ENCODE peak calls at places on chromosomes 12 and 14, in six cellular contexts. H is esophagus squamous epithelium, O is mammary epithelial cell, L is GM23338, V is IMR-90, X is brain microvascular endothelial cell. N is an unnamed sample.

GRCh38 chr12:54053625-54054441 is at the start of gene HOXC4:
- DNase-seq in H (no peak), O (no peak), L (no peak), V (peak), X (no peak), N (no peak)

GRCh38 chr12:108004368-108004767 is 124.7 kb upstream of the WSCD2 start:
- DNase-seq in H (no peak), O (no peak), L (peak), V (no peak), X (no peak), N (no peak)

GRCh38 chr14:79564371-79564770 is 646.9 kb downstream of the DIO2 start:
- DNase-seq in H (no peak), O (no peak), L (no peak), V (no peak), X (peak), N (no peak)

GRCh38 chr12:101038289-101038871 is 171.7 kb downstream of the SLC5A8 start:
- DNase-seq in H (no peak), O (no peak), L (no peak), V (peak), X (no peak), N (no peak)

GRCh38 chr12:25272937-25273526 is 22.3 kb upstream of the KRAS start:
- DNase-seq in H (no peak), O (no peak), L (no peak), V (no peak), X (no peak), N (no peak)

GRCh38 chr14:69948311-69948710 is 69.1 kb downstream of the SMOC1 start:
- DNase-seq in H (no peak), O (no peak), L (no peak), V (no peak), X (no peak), N (no peak)

GRCh38 chr12:82896979-82897378 is 210.3 kb downstream of the TMTC2 start:
- DNase-seq in H (no peak), O (peak), L (no peak), V (peak), X (peak), N (no peak)

GRCh38 chr12:103313894-103314293 is 181.9 kb downstream of the C12orf42 start:
- DNase-seq in H (no peak), O (peak), L (no peak), V (no peak), X (no peak), N (no peak)

GRCh38 chr14:77208266-77208978 is 26.8 kb downstream of the TMEM63C start:
- DNase-seq in H (no peak), O (peak), L (peak), V (peak), X (peak), N (peak)

GRCh38 chr12:112635036-112635435 is 156.5 kb upstream of the RPH3A start:
- DNase-seq in H (no peak), O (no peak), L (no peak), V (no peak), X (no peak), N (no peak)

GRCh38 chr14:101858791-101859537 is 97.5 kb downstream of the PPP2R5C start:
- DNase-seq in H (no peak), O (no peak), L (no peak), V (no peak), X (no peak), N (no peak)

GRCh38 chr14:101233391-101233790 is 327.9 kb upstream of the DIO3 start:
- DNase-seq in H (no peak), O (no peak), L (no peak), V (no peak), X (no peak), N (peak)

GRCh38 chr14:28482644-28483043 is 283.9 kb upstream of the FOXG1 start:
- DNase-seq in H (no peak), O (no peak), L (no peak), V (no peak), X (no peak), N (no peak)

DNA sequence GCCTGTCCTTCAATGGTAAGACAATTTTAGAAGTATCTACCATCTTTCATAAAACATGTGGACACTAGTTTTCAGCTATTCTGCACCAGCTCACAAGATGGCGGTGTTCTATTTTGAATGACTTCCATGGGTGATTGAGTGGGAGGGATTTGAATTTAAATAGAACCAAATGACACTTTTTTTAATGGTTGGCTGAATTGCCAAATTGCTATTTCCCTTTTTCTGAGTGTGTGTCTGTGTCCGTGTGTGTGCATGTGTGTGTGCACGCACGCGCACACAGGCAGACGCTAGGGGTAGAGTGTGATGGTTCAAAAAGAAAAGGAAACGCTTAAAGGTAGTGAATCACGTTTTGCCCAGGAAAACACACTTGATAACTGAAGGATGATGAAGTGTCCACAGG is 362.6 kb downstream of the DAD1 start:
- DNase-seq in H (no peak), O (peak), L (peak), V (peak), X (peak), N (no peak)
- H3K4me3 ChIP-seq in H (no peak), O (no peak), L (no peak), V (no peak), X (no peak), N (no peak)

GRCh38 chr14:92622311-92622710 is 108.7 kb downstream of the RIN3 start:
- DNase-seq in H (no peak), O (no peak), L (no peak), V (no peak), X (no peak), N (no peak)
- H3K27ac ChIP-seq in H (no peak), O (no peak), L (no peak), V (no peak), X (no peak), N (no peak)

GRCh38 chr12:58887071-58887470 is 33.2 kb downstream of the LRIG3 start:
- DNase-seq in H (no peak), O (no peak), L (no peak), V (no peak), X (no peak), N (no peak)
- H3K4me3 ChIP-seq in H (no peak), O (no peak), L (no peak), V (no peak), X (no peak), N (no peak)

GRCh38 chr12:121789233-121789781 is 4.2 kb downstream of the RHOF start:
- DNase-seq in H (no peak), O (no peak), L (no peak), V (no peak), X (no peak), N (no peak)
- H3K27ac ChIP-seq in H (peak), O (no peak), L (no peak), V (no peak), X (no peak), N (no peak)

GRCh38 chr12:109458771-109459208 is 18.3 kb downstream of the KCTD10 start:
- DNase-seq in H (no peak), O (no peak), L (peak), V (peak), X (peak), N (no peak)
- H3K4me3 ChIP-seq in H (no peak), O (no peak), L (peak), V (no peak), X (no peak), N (no peak)

DNA sequence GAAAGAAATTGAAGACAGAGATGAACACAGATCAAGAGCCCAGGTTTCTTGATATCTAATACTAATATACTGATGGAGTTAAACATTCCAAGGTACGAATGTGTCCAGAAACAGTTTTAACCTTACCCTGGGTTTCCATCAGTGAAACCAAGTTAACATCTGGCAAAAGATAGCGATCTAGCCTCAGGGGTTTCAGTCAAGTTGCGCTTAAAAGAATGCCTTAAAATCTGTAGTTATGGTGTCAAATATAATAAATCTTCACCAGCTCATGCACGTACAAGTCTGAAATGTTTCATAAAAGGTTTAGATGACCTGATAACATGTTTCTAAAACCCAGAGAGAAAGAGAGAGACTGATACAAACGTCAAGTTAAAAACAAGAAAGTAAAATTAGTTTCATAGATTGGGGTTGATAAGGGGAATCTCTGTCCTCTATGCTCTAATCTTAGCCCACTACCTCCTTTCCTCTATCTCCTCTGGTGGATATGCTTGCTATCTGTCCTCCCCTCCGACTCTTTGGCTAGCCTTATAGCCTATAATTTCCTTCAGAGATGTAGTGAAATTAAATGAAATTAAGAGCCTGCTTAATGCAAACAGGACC is 18.6 kb upstream of the FOS start:
- DNase-seq in H (no peak), O (peak), L (no peak), V (no peak), X (no peak), N (no peak)
- H3K27ac ChIP-seq in H (peak), O (peak), L (no peak), V (no peak), X (peak), N (peak)

GRCh38 chr14:61104358-61104757 is 123.3 kb downstream of the SLC38A6 start:
- DNase-seq in H (no peak), O (no peak), L (no peak), V (no peak), X (no peak), N (no peak)

GRCh38 chr14:61102549-61103466 is 121.8 kb downstream of the SLC38A6 start:
- DNase-seq in H (no peak), O (no peak), L (no peak), V (no peak), X (no peak), N (no peak)

GRCh38 chr14:61103541-61104339 is 122.7 kb downstream of the SLC38A6 start:
- DNase-seq in H (no peak), O (peak), L (peak), V (peak), X (peak), N (peak)

GRCh38 chr14:61099221-61099835 is 118.3 kb downstream of the SLC38A6 start:
- DNase-seq in H (no peak), O (no peak), L (no peak), V (peak), X (no peak), N (no peak)

DNA sequence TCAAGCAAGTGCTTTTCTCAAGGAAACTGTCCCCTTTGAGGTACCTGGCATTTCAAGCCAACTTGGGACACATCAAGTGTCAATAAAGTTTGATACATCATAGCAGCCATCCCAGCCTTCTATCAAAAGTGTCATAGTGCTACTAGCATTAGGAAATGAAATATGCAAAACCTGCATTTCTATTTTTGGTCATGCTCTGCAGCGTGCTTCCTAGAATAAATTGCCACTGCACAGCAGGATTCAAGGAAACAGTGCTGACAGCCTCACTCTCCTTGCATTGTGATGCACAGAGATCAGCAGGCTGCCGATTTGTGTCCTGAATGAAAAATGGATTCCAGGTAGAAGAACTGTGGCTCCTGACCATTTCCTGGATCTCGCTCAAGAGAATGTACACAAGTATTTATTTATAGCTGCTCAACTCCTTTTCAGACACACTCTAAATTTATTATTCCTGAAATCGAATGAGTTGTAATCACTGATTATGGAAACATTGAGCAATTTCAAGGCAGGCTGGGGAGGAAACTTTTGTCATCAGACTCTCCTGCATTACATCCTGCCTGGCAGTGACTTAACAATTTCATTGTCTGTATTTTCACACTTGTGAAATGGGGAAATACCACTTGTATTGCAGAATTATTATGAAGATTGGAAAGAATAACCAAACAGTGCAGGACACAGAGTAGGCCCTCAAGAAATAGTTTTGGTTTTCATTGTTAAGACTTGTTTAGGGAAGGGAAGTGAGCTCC is 120.9 kb downstream of the SLC38A6 start:
- DNase-seq in H (no peak), O (peak), L (peak), V (peak), X (no peak), N (no peak)
- H3K4me3 ChIP-seq in H (no peak), O (no peak), L (no peak), V (no peak), X (no peak), N (no peak)

GRCh38 chr14:74203546-74203945 is 35.7 kb upstream of the VSX2 start:
- DNase-seq in H (no peak), O (no peak), L (no peak), V (no peak), X (no peak), N (no peak)

GRCh38 chr14:74204481-74204880 is 34.8 kb upstream of the VSX2 start:
- DNase-seq in H (no peak), O (no peak), L (peak), V (no peak), X (no peak), N (no peak)

GRCh38 chr14:74202113-74202512 is 37.1 kb upstream of the VSX2 start:
- DNase-seq in H (no peak), O (no peak), L (no peak), V (no peak), X (no peak), N (no peak)

DNA sequence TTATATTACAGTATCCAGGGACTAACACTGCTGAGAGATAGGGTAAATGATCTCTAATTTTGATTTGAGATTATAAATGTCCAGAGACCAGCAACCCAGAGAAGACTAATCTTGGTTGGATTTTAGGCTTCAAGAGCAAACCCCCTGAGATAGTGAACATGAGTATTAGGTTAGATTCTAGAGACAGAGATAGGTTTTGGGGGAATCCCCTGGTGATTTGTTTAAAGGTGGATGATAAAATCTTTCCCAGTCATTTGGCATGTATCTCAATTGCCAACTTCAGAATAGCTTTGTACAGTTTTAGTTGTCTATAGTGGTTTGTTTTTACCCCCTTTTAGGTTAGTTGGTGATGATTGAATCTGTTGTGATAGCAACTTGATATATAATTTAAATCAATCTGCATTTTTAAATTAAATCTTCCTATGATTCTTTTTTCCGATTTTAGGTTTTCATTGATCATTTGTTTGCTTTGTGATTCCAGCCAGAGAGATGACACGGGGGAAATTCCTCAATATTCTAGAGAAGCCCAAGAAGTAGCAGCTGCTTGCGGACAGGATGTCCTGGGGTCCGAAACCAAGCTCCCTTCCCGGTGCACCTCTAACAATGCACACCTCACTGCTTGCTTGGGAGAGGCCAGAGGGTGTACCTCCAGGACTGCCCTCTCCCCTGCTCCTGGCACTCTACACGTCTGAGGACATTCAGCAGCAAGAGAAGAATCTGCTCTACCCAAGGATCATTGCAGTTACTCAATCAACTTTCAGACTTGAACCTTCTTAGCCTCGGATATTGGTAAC is 40.6 kb upstream of the VSX2 start:
- DNase-seq in H (no peak), O (no peak), L (no peak), V (no peak), X (no peak), N (no peak)
- H3K27ac ChIP-seq in H (no peak), O (no peak), L (no peak), V (no peak), X (no peak), N (no peak)

DNA sequence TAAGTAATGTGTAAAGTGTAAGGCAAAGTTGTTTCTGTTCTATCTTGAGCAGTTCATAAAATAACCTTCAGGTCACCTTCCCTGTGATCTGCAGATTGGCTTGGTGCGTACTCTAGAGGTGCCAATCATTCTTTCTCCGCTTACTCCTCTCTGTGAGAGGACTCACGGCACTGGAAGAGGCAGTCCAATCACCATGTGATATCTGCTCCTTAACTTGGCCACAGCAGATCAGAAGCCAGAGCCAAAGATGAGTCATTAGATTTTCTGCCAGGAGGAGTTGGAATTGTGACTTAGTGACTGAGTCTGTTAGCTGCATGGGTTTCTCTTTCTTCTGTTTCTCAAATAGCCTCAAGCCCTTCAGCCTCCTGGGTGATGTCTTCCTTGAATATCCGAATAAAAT is 165.5 kb downstream of the SLC41A2 start:
- DNase-seq in H (no peak), O (peak), L (no peak), V (peak), X (peak), N (no peak)
- H3K4me3 ChIP-seq in H (no peak), O (no peak), L (no peak), V (no peak), X (no peak), N (no peak)

GRCh38 chr12:48773686-48774085 is 15.2 kb downstream of the ADCY6 start:
- DNase-seq in H (no peak), O (no peak), L (no peak), V (no peak), X (no peak), N (no peak)

GRCh38 chr12:48777501-48778400 is 11.1 kb downstream of the ADCY6 start:
- DNase-seq in H (no peak), O (no peak), L (peak), V (no peak), X (no peak), N (no peak)

GRCh38 chr12:48775299-48775698 is 13.6 kb downstream of the ADCY6 start:
- DNase-seq in H (no peak), O (no peak), L (no peak), V (no peak), X (no peak), N (no peak)

GRCh38 chr12:48776956-48777355 is 11.9 kb downstream of the ADCY6 start:
- DNase-seq in H (no peak), O (no peak), L (no peak), V (no peak), X (no peak), N (no peak)

DNA sequence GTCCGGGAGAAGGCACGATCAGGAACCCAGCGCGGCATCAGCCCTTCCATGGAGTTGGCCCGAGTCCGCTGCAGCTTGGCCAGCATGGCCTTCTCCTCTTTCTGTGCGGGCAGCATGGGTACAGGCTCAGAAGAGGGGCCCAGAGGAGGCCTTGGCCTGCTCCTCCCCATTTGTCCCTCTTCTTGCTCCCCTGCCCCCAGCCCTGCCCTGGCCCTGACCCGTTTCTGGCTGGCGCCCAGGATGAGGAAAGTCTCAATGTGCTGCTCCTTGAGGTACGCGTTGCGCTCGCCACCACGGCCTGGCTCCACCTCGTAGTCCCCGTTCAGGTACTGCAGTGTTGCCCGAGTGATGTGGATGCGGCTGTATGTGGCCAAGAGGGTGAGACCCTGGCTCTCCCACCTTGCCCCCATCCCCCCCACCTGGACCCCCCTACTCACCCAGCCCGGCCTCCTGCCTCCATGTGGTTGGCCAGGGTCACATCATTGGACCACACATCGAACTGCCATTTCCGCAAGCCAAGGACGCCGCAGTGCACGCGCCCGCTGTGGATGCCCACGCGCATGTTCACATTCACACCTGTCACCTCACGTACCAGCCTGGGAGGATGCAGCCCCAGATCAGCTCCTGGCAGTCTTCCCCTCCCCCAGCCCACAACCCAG is 12.8 kb downstream of the ADCY6 start:
- DNase-seq in H (no peak), O (no peak), L (no peak), V (no peak), X (no peak), N (no peak)
- H3K27ac ChIP-seq in H (no peak), O (no peak), L (no peak), V (no peak), X (no peak), N (no peak)